ENCODE peak calls at places on chromosomes 4 and X, in five cellular contexts. One of them, this sample, is unnamed.

GRCh38 chrX:34638116-34638515 is 19.0 kb downstream of the TMEM47 start:
- DNase-seq in lower leg skin: no peak
- DNase-seq in hepatocyte: peak
- DNase-seq in upper lobe of right lung: no peak
- DNase-seq in BJ: no peak
- DNase-seq in this sample: no peak

GRCh38 chr4:73034896-73035295 is 34.6 kb downstream of the COX18 start:
- DNase-seq in lower leg skin: no peak
- DNase-seq in hepatocyte: no peak
- DNase-seq in upper lobe of right lung: no peak
- DNase-seq in BJ: no peak
- DNase-seq in this sample: no peak

GRCh38 chrX:53280703-53281320 is 572 bp downstream of the IQSEC2 start:
- DNase-seq in lower leg skin: no peak
- DNase-seq in hepatocyte: no peak
- DNase-seq in upper lobe of right lung: no peak
- DNase-seq in BJ: no peak
- DNase-seq in this sample: no peak

GRCh38 chr4:27791640-27792039 is 931.0 kb downstream of the STIM2 start:
- DNase-seq in lower leg skin: no peak
- DNase-seq in hepatocyte: no peak
- DNase-seq in upper lobe of right lung: no peak
- DNase-seq in BJ: no peak
- DNase-seq in this sample: no peak

GRCh38 chrX:78378476-78379115 is 51.2 kb upstream of the CYSLTR1 start:
- DNase-seq in lower leg skin: no peak
- DNase-seq in hepatocyte: no peak
- DNase-seq in upper lobe of right lung: no peak
- DNase-seq in BJ: no peak
- DNase-seq in this sample: no peak

GRCh38 chrX:125436855-125437254 is 117.2 kb downstream of the TEX13C start:
- DNase-seq in lower leg skin: no peak
- DNase-seq in hepatocyte: peak
- DNase-seq in upper lobe of right lung: no peak
- DNase-seq in BJ: no peak
- DNase-seq in this sample: no peak

GRCh38 chr4:110636677-110637407 is 14.0 kb upstream of the PITX2 start:
- DNase-seq in lower leg skin: no peak
- DNase-seq in hepatocyte: peak
- DNase-seq in upper lobe of right lung: no peak
- DNase-seq in BJ: no peak
- DNase-seq in this sample: no peak

GRCh38 chr4:681736-682451 is 7.1 kb downstream of the SLC49A3 start:
- DNase-seq in lower leg skin: peak
- DNase-seq in hepatocyte: peak
- DNase-seq in upper lobe of right lung: peak
- DNase-seq in BJ: no peak
- DNase-seq in this sample: no peak

GRCh38 chr4:186904104-186904503 is 180.4 kb upstream of the FAT1 start:
- DNase-seq in lower leg skin: no peak
- DNase-seq in hepatocyte: peak
- DNase-seq in upper lobe of right lung: no peak
- DNase-seq in BJ: peak
- DNase-seq in this sample: no peak

GRCh38 chrX:130772313-130773140 is 130.5 kb downstream of the ENOX2 start:
- DNase-seq in lower leg skin: no peak
- DNase-seq in hepatocyte: no peak
- DNase-seq in upper lobe of right lung: no peak
- DNase-seq in BJ: peak
- DNase-seq in this sample: no peak

GRCh38 chr4:173499568-173500535 is 30.2 kb downstream of the HAND2 start:
- DNase-seq in lower leg skin: no peak
- DNase-seq in hepatocyte: no peak
- DNase-seq in upper lobe of right lung: no peak
- DNase-seq in BJ: no peak
- DNase-seq in this sample: no peak

GRCh38 chr4:72942565-72942964 is 127.0 kb downstream of the COX18 start:
- DNase-seq in lower leg skin: no peak
- DNase-seq in hepatocyte: no peak
- DNase-seq in upper lobe of right lung: no peak
- DNase-seq in BJ: no peak
- DNase-seq in this sample: no peak

GRCh38 chrX:22314692-22315091 is 42.0 kb downstream of the CBLL2 start:
- DNase-seq in lower leg skin: no peak
- DNase-seq in hepatocyte: no peak
- DNase-seq in upper lobe of right lung: no peak
- DNase-seq in BJ: no peak
- DNase-seq in this sample: no peak

GRCh38 chr4:87521757-87522374 is 7.3 kb downstream of the SPARCL1 start:
- DNase-seq in lower leg skin: no peak
- DNase-seq in hepatocyte: peak
- DNase-seq in upper lobe of right lung: no peak
- DNase-seq in BJ: no peak
- DNase-seq in this sample: no peak

DNA sequence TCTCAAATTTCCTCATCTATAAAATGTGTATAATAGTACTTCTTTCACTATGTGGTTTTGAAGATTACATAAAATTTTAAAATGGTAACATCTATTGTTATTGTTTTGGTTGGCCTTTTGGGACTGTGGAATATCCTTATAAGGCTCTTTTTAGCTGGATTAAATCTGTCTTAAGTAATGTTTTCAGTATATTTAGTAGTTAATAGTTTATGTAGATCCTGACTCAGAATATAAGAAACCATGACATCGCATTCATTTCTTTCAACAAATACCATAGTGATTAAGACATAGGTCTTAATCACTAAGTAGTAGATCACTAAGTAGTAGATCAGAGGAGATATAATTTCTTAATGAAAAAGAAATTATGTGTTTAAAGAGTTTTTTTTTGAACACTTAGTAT is 48.5 kb downstream of the MRPL1 start:
- DNase-seq in lower leg skin: no peak
- DNase-seq in hepatocyte: no peak
- DNase-seq in upper lobe of right lung: no peak
- DNase-seq in BJ: no peak
- DNase-seq in this sample: no peak
- TF ChIP-seq CTCF in lower leg skin: no peak
- TF ChIP-seq CTCF in hepatocyte: no peak
- TF ChIP-seq CTCF in upper lobe of right lung: no peak
- TF ChIP-seq CTCF in BJ: no peak
- TF ChIP-seq CTCF in this sample: no peak

DNA sequence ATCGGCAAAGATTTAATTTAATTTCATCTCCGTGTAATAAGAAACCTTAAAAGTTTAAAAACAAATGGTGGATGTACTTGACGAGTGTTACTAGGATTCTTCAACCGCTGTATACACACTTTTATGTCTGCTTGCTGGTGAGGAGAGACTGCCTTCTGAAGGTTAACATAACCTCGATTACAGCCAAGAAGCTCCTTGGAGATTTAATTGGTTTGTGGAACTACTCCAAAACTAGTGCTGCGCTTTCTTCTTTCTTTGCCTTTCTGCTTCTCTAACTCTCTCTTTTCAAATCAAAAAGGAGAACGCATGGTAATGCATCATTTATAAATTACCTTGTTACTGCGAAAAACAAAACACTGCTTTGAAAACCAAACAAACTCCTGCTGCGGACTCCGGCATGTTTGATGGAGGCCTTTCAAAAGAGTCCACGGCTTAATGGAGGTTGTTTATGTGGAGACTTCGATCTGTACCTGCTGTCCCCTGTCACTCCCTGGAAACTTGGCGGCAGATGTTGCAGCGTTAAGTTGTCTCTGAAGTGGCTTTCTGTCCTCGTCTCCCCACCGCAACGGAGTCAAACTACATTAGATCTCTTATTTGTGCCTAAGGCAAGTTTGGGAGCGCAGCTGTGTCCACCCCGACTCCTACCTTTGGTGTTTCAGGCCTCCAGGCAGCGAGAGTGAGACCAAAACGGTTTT is 108.9 kb downstream of the ANTXR2 start:
- DNase-seq in lower leg skin: no peak
- DNase-seq in hepatocyte: no peak
- DNase-seq in upper lobe of right lung: no peak
- DNase-seq in BJ: no peak
- DNase-seq in this sample: no peak
- H3K4me3 ChIP-seq in lower leg skin: no peak
- H3K4me3 ChIP-seq in hepatocyte: no peak
- H3K4me3 ChIP-seq in upper lobe of right lung: no peak
- H3K4me3 ChIP-seq in BJ: no peak
- H3K4me3 ChIP-seq in this sample: no peak

GRCh38 chr4:124104628-124105027 is 607.9 kb downstream of the ANKRD50 start:
- DNase-seq in lower leg skin: no peak
- DNase-seq in hepatocyte: no peak
- DNase-seq in upper lobe of right lung: no peak
- DNase-seq in BJ: no peak
- DNase-seq in this sample: no peak

GRCh38 chr4:124105212-124105611 is 607.3 kb downstream of the ANKRD50 start:
- DNase-seq in lower leg skin: no peak
- DNase-seq in hepatocyte: no peak
- DNase-seq in upper lobe of right lung: no peak
- DNase-seq in BJ: no peak
- DNase-seq in this sample: no peak

GRCh38 chr4:124104101-124104500 is 608.4 kb downstream of the ANKRD50 start:
- DNase-seq in lower leg skin: no peak
- DNase-seq in hepatocyte: no peak
- DNase-seq in upper lobe of right lung: no peak
- DNase-seq in BJ: no peak
- DNase-seq in this sample: no peak
- TF ChIP-seq CTCF in lower leg skin: no peak
- TF ChIP-seq CTCF in hepatocyte: no peak
- TF ChIP-seq CTCF in upper lobe of right lung: no peak
- TF ChIP-seq CTCF in BJ: no peak
- TF ChIP-seq CTCF in this sample: no peak

GRCh38 chrX:40173662-40174593 is 76.2 kb upstream of the BCOR start:
- DNase-seq in lower leg skin: no peak
- DNase-seq in hepatocyte: peak
- DNase-seq in upper lobe of right lung: peak
- DNase-seq in BJ: no peak
- DNase-seq in this sample: no peak
- H3K4me3 ChIP-seq in lower leg skin: no peak
- H3K4me3 ChIP-seq in hepatocyte: no peak
- H3K4me3 ChIP-seq in upper lobe of right lung: peak
- H3K4me3 ChIP-seq in BJ: no peak
- H3K4me3 ChIP-seq in this sample: peak

GRCh38 chr4:141134051-141134450 is 782 bp upstream of the RNF150 start:
- DNase-seq in lower leg skin: no peak
- DNase-seq in hepatocyte: peak
- DNase-seq in upper lobe of right lung: no peak
- DNase-seq in BJ: no peak
- DNase-seq in this sample: no peak
- TF ChIP-seq CTCF in lower leg skin: no peak
- TF ChIP-seq CTCF in hepatocyte: no peak
- TF ChIP-seq CTCF in upper lobe of right lung: no peak
- TF ChIP-seq CTCF in BJ: peak
- TF ChIP-seq CTCF in this sample: no peak

GRCh38 chr4:142631836-142632235 is 214.3 kb downstream of the INPP4B start:
- DNase-seq in lower leg skin: no peak
- DNase-seq in hepatocyte: no peak
- DNase-seq in upper lobe of right lung: no peak
- DNase-seq in BJ: no peak
- DNase-seq in this sample: no peak
- H3K4me3 ChIP-seq in lower leg skin: no peak
- H3K4me3 ChIP-seq in hepatocyte: no peak
- H3K4me3 ChIP-seq in upper lobe of right lung: no peak
- H3K4me3 ChIP-seq in BJ: no peak
- H3K4me3 ChIP-seq in this sample: no peak

GRCh38 chrX:135521405-135522131 is 1.1 kb downstream of the INTS6L start:
- DNase-seq in lower leg skin: peak
- DNase-seq in hepatocyte: peak
- DNase-seq in upper lobe of right lung: peak
- DNase-seq in BJ: peak
- DNase-seq in this sample: peak
- TF ChIP-seq CTCF in lower leg skin: no peak
- TF ChIP-seq CTCF in hepatocyte: no peak
- TF ChIP-seq CTCF in upper lobe of right lung: no peak
- TF ChIP-seq CTCF in BJ: peak
- TF ChIP-seq CTCF in this sample: no peak

DNA sequence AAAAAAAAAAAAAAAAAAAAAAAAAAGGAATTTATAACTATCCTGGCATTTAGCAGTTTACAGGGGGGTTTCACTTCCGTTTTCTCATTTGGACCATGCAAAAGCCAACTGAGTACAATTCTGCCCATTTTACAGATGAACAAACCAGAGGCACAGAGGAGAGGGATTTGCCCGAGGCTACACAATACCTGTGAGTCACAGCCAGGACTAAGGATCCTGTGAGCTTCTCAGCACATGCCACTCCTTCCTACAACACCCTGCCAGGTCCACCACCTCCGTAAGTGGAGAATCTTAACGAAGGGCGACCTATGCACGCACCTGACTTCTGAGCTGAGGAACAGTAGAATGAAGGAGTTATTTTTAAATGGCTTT is 75.4 kb upstream of the USP9X start:
- DNase-seq in lower leg skin: no peak
- DNase-seq in hepatocyte: no peak
- DNase-seq in upper lobe of right lung: no peak
- DNase-seq in BJ: no peak
- DNase-seq in this sample: no peak
- H3K4me3 ChIP-seq in lower leg skin: no peak
- H3K4me3 ChIP-seq in hepatocyte: no peak
- H3K4me3 ChIP-seq in upper lobe of right lung: no peak
- H3K4me3 ChIP-seq in BJ: peak
- H3K4me3 ChIP-seq in this sample: peak

This sample was measured in thoracic aorta.